ENCODE peak calls at places on chromosome 1, in seven cellular contexts. F is stimulated activated CD4-positive, alpha-beta T cell treated with anti-CD3 and anti-CD28 coated beads, Interleukin-1b, Interleukin-23, amount 100 ng/mL, for 48 hours; B is glomerular endothelial cell; E is HFFc6; G is GM20000; R is tibial artery; A is cerebellar cortex. D is an unnamed sample.

GRCh38 chr1:227094249-227094966 is 154.3 kb downstream of the COQ8A start:
- DNase-seq in F (no peak), R (no peak), B (no peak), G (no peak), A (no peak), E (no peak), D (no peak)

GRCh38 chr1:63779872-63780271 is 6.1 kb downstream of the ROR1 start:
- DNase-seq in G (no peak), E (no peak), F (no peak), B (no peak), A (no peak), R (no peak), D (no peak)

GRCh38 chr1:27887215-27888035 is 15.1 kb downstream of the THEMIS2 start:
- DNase-seq in G (no peak), E (no peak), A (no peak), R (no peak), F (peak), B (no peak), D (no peak)

GRCh38 chr1:161227196-161227871 is 1.5 kb downstream of the TOMM40L start:
- DNase-seq in A (peak), F (peak), B (peak), G (peak), R (peak), E (peak), D (peak)

GRCh38 chr1:5889901-5890300 is 102.3 kb downstream of the NPHP4 start:
- DNase-seq in B (no peak), A (no peak), R (no peak), E (no peak), G (no peak), F (no peak), D (no peak)

GRCh38 chr1:112614460-112615065 is 4.4 kb downstream of the ST7L start:
- DNase-seq in A (peak), B (no peak), E (peak), R (no peak), G (no peak), F (no peak), D (no peak)

GRCh38 chr1:54122131-54122751 is 30.6 kb downstream of the CDCP2 start:
- DNase-seq in G (no peak), F (no peak), A (no peak), B (no peak), E (no peak), R (no peak), D (no peak)

GRCh38 chr1:247375747-247376146 is 40.2 kb upstream of the NLRP3 start:
- DNase-seq in F (no peak), E (no peak), A (no peak), G (no peak), R (no peak), B (no peak), D (no peak)

GRCh38 chr1:26703466-26703865 is 7.7 kb downstream of the ARID1A start:
- DNase-seq in B (no peak), A (no peak), E (no peak), G (no peak), F (no peak), R (no peak), D (no peak)

GRCh38 chr1:64856564-64856963 is 109.8 kb downstream of the JAK1 start:
- DNase-seq in E (no peak), R (no peak), F (no peak), B (no peak), A (peak), G (no peak), D (no peak)

GRCh38 chr1:53662951-53663350 is 76.0 kb downstream of the GLIS1 start:
- DNase-seq in A (no peak), R (no peak), F (no peak), B (no peak), E (no peak), G (no peak), D (no peak)